ENCODE peak calls at places on chromosomes 2 and 18, in five cellular contexts. W is A549, Q is GM23338, Y is HepG2, J is K562. E is an unnamed sample.

GRCh38 chr18:12281861-12282260 is 26.2 kb upstream of the TUBB6 start:
- DNase-seq in J (no peak), Y (no peak), W (no peak), Q (no peak), E (no peak)

GRCh38 chr2:101985793-101986164 is 6.0 kb upstream of the IL1R2 start:
- DNase-seq in Y (no peak), Q (no peak), W (no peak), J (no peak), E (no peak)

GRCh38 chr2:169178804-169179390 is 109.5 kb downstream of the DHRS9 start:
- DNase-seq in Y (no peak), Q (no peak), W (no peak), J (no peak), E (no peak)

GRCh38 chr2:163733301-163733938 is 2.4 kb downstream of the FIGN start:
- DNase-seq in W (no peak), Y (no peak), J (no peak), Q (no peak), E (no peak)

GRCh38 chr2:68561372-68561771 is 82.0 kb upstream of the PROKR1 start:
- DNase-seq in W (no peak), Y (no peak), J (no peak), Q (no peak), E (no peak)

GRCh38 chr2:229810786-229811185 is 96.4 kb upstream of the DNER start:
- DNase-seq in W (no peak), Q (no peak), J (no peak), Y (no peak), E (no peak)

GRCh38 chr2:69208023-69208595 is 178.9 kb downstream of the GFPT1 start:
- DNase-seq in W (peak; percentile 20), J (no peak), Q (no peak), Y (no peak), E (no peak)

GRCh38 chr2:126220336-126220735 is 435.6 kb upstream of the GYPC start:
- DNase-seq in J (no peak), Q (no peak), W (peak; percentile 12), Y (no peak), E (no peak)

GRCh38 chr2:54767921-54768320 is 44.5 kb downstream of the EML6 start:
- DNase-seq in Y (no peak), Q (no peak), J (no peak), W (no peak), E (no peak)

GRCh38 chr2:177064417-177064816 is 148.2 kb upstream of the HNRNPA3 start:
- DNase-seq in J (no peak), Q (peak; percentile 28), W (no peak), Y (no peak), E (no peak)

GRCh38 chr2:177059313-177059712 is 153.3 kb upstream of the HNRNPA3 start:
- DNase-seq in Y (no peak), J (no peak), W (no peak), Q (no peak), E (no peak)

GRCh38 chr2:177056540-177056939 is 156.1 kb upstream of the HNRNPA3 start:
- DNase-seq in W (peak; percentile 5), Y (peak; percentile 16), J (no peak), Q (peak; percentile 62), E (no peak)

GRCh38 chr2:177063331-177063730 is 149.3 kb upstream of the HNRNPA3 start:
- DNase-seq in W (no peak), J (no peak), Q (no peak), Y (no peak), E (no peak)

DNA sequence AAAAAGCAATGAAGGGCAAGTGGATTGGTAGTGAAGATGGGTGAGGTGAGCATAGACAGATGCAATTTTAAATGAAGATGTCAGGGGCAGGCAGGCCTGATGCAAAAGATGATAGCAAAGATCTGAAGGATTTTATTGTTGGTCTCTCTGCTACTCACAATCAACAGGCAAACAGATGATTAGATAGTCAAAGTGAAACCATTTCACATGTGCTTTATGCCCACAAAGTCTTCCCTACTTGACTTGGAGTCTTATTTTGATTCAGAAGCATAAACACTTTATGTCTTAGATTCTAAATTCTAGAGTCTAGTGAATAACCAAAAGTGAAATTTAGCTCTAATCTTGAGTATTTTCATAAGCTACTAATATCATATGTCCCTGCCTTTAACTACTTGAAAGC is 153.8 kb upstream of the HNRNPA3 start:
- DNase-seq in J (no peak), Y (no peak), Q (no peak), W (no peak), E (peak; percentile 8)
- TF ChIP-seq JUNB in J (no peak), Y (no peak), Q (no peak), W (no peak), E (peak; percentile 53)

DNA sequence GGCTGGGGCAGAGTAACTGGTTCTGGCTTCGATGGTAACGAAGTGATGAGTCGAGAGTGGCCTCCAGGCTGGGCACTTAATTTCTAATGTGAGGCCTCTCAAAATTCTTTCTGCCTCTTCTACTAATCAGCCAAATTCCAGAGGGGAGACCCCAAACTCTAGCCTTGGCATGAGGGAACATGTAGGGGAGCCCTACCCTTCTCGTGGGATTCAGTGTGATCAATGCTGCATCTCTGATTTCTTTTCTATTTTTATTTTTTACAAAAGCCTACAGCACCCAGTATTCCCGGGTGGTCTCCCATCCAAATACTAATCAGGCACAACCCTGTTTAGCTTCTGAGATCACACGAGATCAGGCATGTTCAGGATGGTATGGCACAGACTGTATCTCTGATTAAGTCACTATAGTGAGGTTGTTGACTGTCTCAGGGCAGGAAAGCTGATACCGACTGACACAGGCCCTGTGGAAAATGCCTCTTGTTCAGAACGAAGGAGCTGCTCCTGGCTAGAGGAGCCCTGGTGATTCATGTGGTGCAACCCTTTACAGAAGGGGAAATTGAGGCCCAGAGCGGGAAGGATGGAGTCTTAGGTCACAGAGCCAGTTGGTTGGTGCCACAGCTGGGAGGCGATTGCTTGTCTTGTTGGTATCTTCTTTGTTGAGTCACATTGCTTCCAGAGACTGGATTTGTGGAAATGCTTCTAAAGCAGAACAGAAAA is 126.3 kb upstream of the HS6ST1 start:
- DNase-seq in Y (no peak), Q (no peak), J (no peak), W (no peak), E (no peak)
- TF ChIP-seq JUNB in Y (no peak), Q (no peak), J (no peak), W (no peak), E (no peak)

DNA sequence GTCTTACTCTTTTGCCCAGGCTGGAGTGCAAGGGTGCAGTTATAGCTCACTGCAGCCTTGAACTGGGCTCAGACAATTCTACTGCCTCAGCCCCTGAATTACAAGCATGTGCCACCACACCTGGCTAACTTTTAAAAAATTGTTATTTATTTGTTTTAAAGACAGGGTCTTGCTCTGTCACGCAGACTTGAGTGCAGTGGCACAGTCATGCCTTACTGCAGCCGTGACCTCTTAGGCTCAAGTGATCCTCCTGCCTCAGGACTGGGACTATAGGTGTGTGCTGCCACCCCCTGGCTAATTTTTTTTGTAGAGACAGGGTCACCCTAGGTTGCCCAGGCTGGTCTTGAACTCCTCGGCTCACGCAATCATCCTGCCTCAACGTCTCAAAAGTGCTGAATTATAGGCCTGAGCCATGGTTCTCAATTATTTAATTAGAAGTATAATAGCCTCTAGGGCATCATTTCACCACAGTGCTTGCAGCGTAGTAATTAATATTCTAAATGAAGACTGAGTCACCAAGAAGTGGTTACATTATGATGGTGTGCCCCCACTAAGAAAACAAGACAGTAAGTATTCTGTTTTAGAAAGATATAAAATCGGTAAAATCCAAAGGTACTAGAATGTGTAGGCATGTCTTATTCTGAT is 69.6 kb downstream of the EML4 start:
- DNase-seq in Q (peak; percentile 79), W (peak; percentile 76), Y (peak; percentile 53), J (no peak), E (no peak)
- TF ChIP-seq JUNB in Q (no peak), W (no peak), Y (no peak), J (no peak), E (no peak)

GRCh38 chr2:228318218-228318617 is 136.7 kb upstream of the SPHKAP start:
- DNase-seq in Q (peak; percentile 82), Y (peak; percentile 12), W (peak; percentile 40), J (no peak), E (no peak)
- TF ChIP-seq JUNB in Q (no peak), Y (no peak), W (no peak), J (no peak), E (no peak)

GRCh38 chr2:75068546-75068945 is 110.1 kb downstream of the POLE4 start:
- DNase-seq in Y (peak; percentile 18), J (no peak), Q (no peak), W (no peak), E (no peak)

GRCh38 chr2:75064691-75065396 is 106.4 kb downstream of the POLE4 start:
- DNase-seq in Y (peak; percentile 32), J (peak; percentile 68), W (peak; percentile 58), Q (peak; percentile 77), E (no peak)

GRCh38 chr2:75067506-75067905 is 109.1 kb downstream of the POLE4 start:
- DNase-seq in W (no peak), Y (peak; percentile 58), Q (no peak), J (no peak), E (no peak)

GRCh38 chr2:75065402-75066008 is 107.1 kb downstream of the POLE4 start:
- DNase-seq in Y (no peak), Q (no peak), J (no peak), W (no peak), E (no peak)

GRCh38 chr2:75066121-75066520 is 107.7 kb downstream of the POLE4 start:
- DNase-seq in W (no peak), Q (no peak), Y (no peak), J (no peak), E (no peak)
- TF ChIP-seq JUNB in W (no peak), Q (no peak), Y (no peak), J (no peak), E (no peak)

GRCh38 chr2:94869131-94869530 is 2.1 kb upstream of the TEKT4 start:
- DNase-seq in W (no peak), Y (no peak), Q (no peak), J (no peak), E (no peak)
- TF ChIP-seq JUNB in W (no peak), Y (no peak), Q (no peak), J (no peak), E (no peak)

DNA sequence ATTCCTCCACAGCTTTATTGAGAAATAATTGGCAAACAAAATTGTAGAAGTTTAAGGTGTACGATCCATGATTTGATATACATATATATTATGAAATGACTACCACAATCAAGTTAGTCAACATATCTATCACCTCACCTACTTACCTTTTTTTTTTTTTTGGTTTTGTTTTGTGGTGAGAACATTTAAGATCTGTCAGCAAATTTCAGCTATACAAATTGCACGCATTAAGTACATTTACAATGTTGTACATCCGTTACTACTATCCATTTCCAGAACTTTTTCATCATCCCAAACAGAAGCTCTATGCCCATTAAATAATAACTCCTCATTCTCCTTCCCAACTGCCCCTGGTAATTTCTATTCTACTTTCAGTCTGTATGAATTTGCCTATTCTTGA is 37.4 kb upstream of the ADCYAP1 start:
- DNase-seq in Y (no peak), Q (no peak), W (no peak), J (no peak), E (no peak)
- TF ChIP-seq JUNB in Y (no peak), Q (no peak), W (no peak), J (no peak), E (no peak)